ENCODE peak calls at places on chromosomes 16 and 17, in five cellular contexts. Q is astrocyte of the spinal cord, X is mammary epithelial cell, V is cardiac muscle cell, A is left ventricle myocardium inferior. W is an unnamed sample.

GRCh38 chr17:17366941-17367885 is 64.0 kb downstream of the NT5M start:
- DNase-seq in V (no peak), X (no peak), Q (no peak), A (no peak), W (no peak)

GRCh38 chr16:86821933-86822332 is 243.6 kb downstream of the FOXL1 start:
- DNase-seq in V (no peak), Q (no peak), A (no peak), X (no peak), W (peak; percentile 42)

GRCh38 chr17:41223821-41224220 is 2.6 kb upstream of the KRTAP9-2 start:
- DNase-seq in Q (no peak), V (peak; percentile 8), X (no peak), A (no peak), W (no peak)

GRCh38 chr16:72783716-72784320 is 264.1 kb downstream of the ZFHX3 start:
- DNase-seq in X (no peak), A (no peak), V (peak; percentile 29), Q (peak; percentile 52), W (no peak)

GRCh38 chr17:44314869-44315661 is 6.7 kb downstream of the RUNDC3A start:
- DNase-seq in X (peak; percentile 59), A (no peak), Q (no peak), V (peak; percentile 37), W (no peak)

GRCh38 chr17:66357037-66357436 is 54.6 kb downstream of the PRKCA start:
- DNase-seq in Q (peak; percentile 36), V (no peak), X (no peak), A (no peak), W (peak; percentile 14)

GRCh38 chr17:50218771-50219315 is 17.4 kb upstream of the COL1A1 start:
- DNase-seq in Q (peak; percentile 99), V (peak; percentile 92), X (peak; percentile 84), A (no peak), W (peak; percentile 63)

GRCh38 chr17:40094874-40095273 is 5.5 kb downstream of the NR1D1 start:
- DNase-seq in X (no peak), Q (no peak), A (no peak), V (no peak), W (no peak)

DNA sequence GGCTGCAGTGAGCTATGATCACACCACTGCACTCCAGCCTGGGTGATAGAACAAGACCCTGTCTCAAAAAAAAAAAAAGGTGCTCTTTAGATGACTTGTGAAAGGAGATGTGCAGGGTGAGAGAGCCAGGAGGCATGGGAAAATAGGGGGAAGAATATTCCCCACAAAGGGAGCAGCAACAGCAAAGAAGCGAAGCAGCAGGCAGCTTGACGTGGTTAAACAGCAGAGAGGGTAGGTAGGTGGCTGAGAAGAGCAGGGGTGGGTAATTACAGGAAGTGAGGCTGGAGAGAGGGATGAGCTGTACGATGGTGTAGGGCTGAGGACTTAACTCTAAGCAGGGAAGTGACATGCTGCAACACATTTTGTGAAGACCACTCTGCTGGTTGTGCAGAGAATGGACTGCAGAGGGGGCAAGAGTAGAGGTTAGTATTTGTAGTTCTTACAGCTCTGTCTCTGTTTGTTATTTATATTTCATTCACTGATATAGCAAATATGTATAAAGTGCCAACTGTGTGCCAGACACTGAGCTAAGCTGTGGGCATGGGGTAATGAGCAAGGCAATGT is 1.6 kb downstream of the HEATR3 start:
- DNase-seq in V (peak; percentile 66), Q (peak; percentile 66), A (no peak), X (peak; percentile 16), W (peak; percentile 33)
- TF ChIP-seq CTCF in V (peak; percentile 62), Q (peak; percentile 69), A (peak; percentile 43), X (peak; percentile 38), W (no peak)

GRCh38 chr16:82682757-82683156 is 56.0 kb downstream of the CDH13 start:
- DNase-seq in V (peak; percentile 17), A (no peak), X (no peak), Q (no peak), W (no peak)
- TF ChIP-seq CTCF in V (no peak), A (no peak), X (no peak), Q (no peak), W (no peak)

GRCh38 chr17:56029980-56030624 is 123.2 kb upstream of the ANKFN1 start:
- DNase-seq in X (no peak), Q (no peak), A (no peak), V (no peak), W (no peak)
- TF ChIP-seq CTCF in X (no peak), Q (no peak), A (no peak), V (no peak), W (no peak)

GRCh38 chr17:47895254-47895855 is 681 bp upstream of the SP2 start:
- DNase-seq in Q (no peak), A (no peak), V (no peak), X (peak; percentile 34), W (no peak)

GRCh38 chr17:47896672-47897490 is 845 bp downstream of the SP2 start:
- DNase-seq in X (no peak), A (no peak), V (peak; percentile 36), Q (no peak), W (peak; percentile 9)

GRCh38 chr17:47894498-47895253 is 1.4 kb upstream of the SP2 start:
- DNase-seq in A (no peak), Q (no peak), X (no peak), V (no peak), W (no peak)

GRCh38 chr17:47897561-47897960 is 1.5 kb downstream of the SP2 start:
- DNase-seq in V (no peak), A (no peak), X (peak; percentile 44), Q (peak; percentile 11), W (no peak)

GRCh38 chr17:47895856-47896671 is at the start of gene SP2:
- DNase-seq in X (peak; percentile 100), V (peak; percentile 100), Q (peak; percentile 100), A (peak; percentile 99), W (peak; percentile 100)
- TF ChIP-seq CTCF in X (no peak), V (no peak), Q (no peak), A (no peak), W (no peak)

DNA sequence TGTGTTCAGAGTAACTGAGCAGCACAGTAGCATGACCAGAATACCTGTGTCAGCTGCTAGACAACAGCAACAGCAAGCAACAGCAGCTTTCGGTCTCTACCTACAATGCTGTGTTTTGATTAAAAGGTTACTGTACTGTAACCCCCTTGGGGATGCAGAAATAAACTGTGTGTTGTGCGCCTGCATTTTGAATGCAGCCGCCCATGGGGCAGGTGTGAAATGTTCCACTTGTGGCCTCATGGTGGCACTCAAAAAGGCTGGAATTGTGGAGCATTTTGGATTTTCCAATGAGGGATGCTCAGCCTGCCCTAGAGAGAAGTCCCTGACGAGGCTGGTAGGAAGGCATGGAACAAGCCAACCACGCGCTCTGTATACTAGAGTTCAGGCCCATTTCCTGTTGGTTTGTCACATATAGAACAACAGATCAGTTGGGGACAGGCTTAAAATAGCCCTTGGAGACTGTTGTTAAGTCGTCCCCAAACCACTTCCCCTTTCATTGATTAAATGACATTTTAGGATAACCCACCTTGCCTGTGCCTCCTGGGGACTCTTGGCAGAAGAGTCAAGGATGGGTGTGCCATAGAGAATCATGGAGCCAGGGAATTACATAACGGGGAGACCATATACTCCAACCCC is 27.1 kb downstream of the SCPEP1 start:
- DNase-seq in X (no peak), A (no peak), V (no peak), Q (no peak), W (no peak)
- TF ChIP-seq CTCF in X (peak; percentile 5), A (peak; percentile 53), V (peak; percentile 9), Q (peak; percentile 9), W (peak; percentile 3)

GRCh38 chr17:82623707-82624106 is 24.5 kb downstream of the WDR45B start:
- DNase-seq in A (no peak), Q (no peak), X (no peak), V (no peak), W (no peak)
- TF ChIP-seq CTCF in A (no peak), Q (no peak), X (no peak), V (no peak), W (no peak)

W was measured in MCF 10A.